ENCODE peak calls at places on chromosomes 12 and 14, in seven cellular contexts. I is CD8-positive, alpha-beta T cell; L is right cardiac atrium; W is osteoblast; H is effector memory CD4-positive, alpha-beta T cell; V is A549; S is tibial artery. M is an unnamed sample. For H3K4me1, the result is how much of the 10 kb centered on the place peaks cover.

GRCh38 chr12:12999276-12999958 is 648 bp downstream of the HEBP1 start:
- DNase-seq in I (no peak), L (no peak), W (peak), H (no peak), V (no peak), S (no peak), M (peak)

GRCh38 chr14:101525646-101526527 is 35.4 kb upstream of the DIO3 start:
- DNase-seq in I (no peak), L (no peak), W (no peak), H (no peak), V (no peak), S (no peak), M (no peak)

GRCh38 chr12:92721130-92721529 is 18.3 kb downstream of the PLEKHG7 start:
- DNase-seq in I (no peak), L (no peak), W (no peak), H (no peak), V (no peak), S (no peak), M (no peak)

GRCh38 chr14:103088921-103089320 is 4.9 kb downstream of the LBHD2 start:
- DNase-seq in I (no peak), L (no peak), W (peak), H (no peak), V (no peak), S (no peak), M (no peak)

GRCh38 chr12:58502236-58502635 is 418.1 kb downstream of the LRIG3 start:
- DNase-seq in I (no peak), L (no peak), W (no peak), H (no peak), V (no peak), S (no peak), M (no peak)

GRCh38 chr12:94092516-94093241 is 55.7 kb upstream of the PLXNC1 start:
- DNase-seq in I (no peak), L (peak), W (no peak), H (no peak), V (no peak), S (peak), M (no peak)

GRCh38 chr14:99887407-99887806 is 94.2 kb downstream of the EML1 start:
- DNase-seq in I (no peak), L (no peak), W (peak), H (no peak), V (no peak), S (no peak), M (no peak)

GRCh38 chr14:91309756-91310280 is 65.3 kb upstream of the GPR68 start:
- DNase-seq in I (no peak), L (no peak), W (no peak), H (no peak), V (no peak), S (no peak), M (no peak)

GRCh38 chr14:24102357-24103048 is 8.4 kb downstream of the PCK2 start:
- DNase-seq in I (no peak), L (no peak), W (peak), H (no peak), V (no peak), S (no peak), M (no peak)

GRCh38 chr14:29603721-29604120 is 323.9 kb downstream of the PRKD1 start:
- DNase-seq in I (no peak), L (no peak), W (no peak), H (no peak), V (no peak), S (no peak), M (no peak)

GRCh38 chr12:81245458-81245857 is 167.6 kb downstream of the ACSS3 start:
- DNase-seq in I (no peak), L (no peak), W (peak), H (no peak), V (no peak), S (no peak), M (no peak)

GRCh38 chr12:90546511-90546910 is 408.5 kb downstream of the CCER1 start:
- DNase-seq in I (no peak), L (no peak), W (no peak), H (no peak), V (no peak), S (no peak), M (no peak)

GRCh38 chr12:26704684-26705475 is 128.1 kb downstream of the ITPR2 start:
- DNase-seq in I (no peak), L (no peak), W (peak), H (no peak), V (peak), S (no peak), M (peak)

GRCh38 chr12:44511289-44511688 is 364.8 kb downstream of the NELL2 start:
- DNase-seq in I (no peak), L (no peak), W (no peak), H (no peak), V (no peak), S (no peak), M (no peak)

GRCh38 chr12:121983546-121984205 is 38.0 kb upstream of the BCL7A start:
- DNase-seq in I (no peak), L (no peak), W (no peak), H (no peak), V (no peak), S (no peak), M (no peak)

GRCh38 chr12:110560048-110560447 is 23.1 kb downstream of the PPTC7 start:
- DNase-seq in I (no peak), L (no peak), W (no peak), H (no peak), V (no peak), S (no peak), M (no peak)

GRCh38 chr14:22955702-22956575 is 951 bp downstream of the HAUS4 start:
- DNase-seq in I (no peak), L (no peak), W (peak), H (no peak), V (no peak), S (no peak), M (no peak)

GRCh38 chr12:70332236-70332635 is 33.9 kb upstream of the KCNMB4 start:
- DNase-seq in I (no peak), L (no peak), W (no peak), H (no peak), V (no peak), S (no peak), M (no peak)

GRCh38 chr12:98758331-98758730 is 113.2 kb downstream of the APAF1 start:
- DNase-seq in I (no peak), L (peak), W (peak), H (no peak), V (no peak), S (peak), M (peak)

GRCh38 chr14:101077511-101078074 is 174.1 kb upstream of the RTL1 start:
- DNase-seq in I (no peak), L (no peak), W (peak), H (no peak), V (no peak), S (no peak), M (no peak)

GRCh38 chr14:57957441-57957840 is 91.5 kb upstream of the SLC35F4 start:
- DNase-seq in I (no peak), L (no peak), W (no peak), H (no peak), V (peak), S (no peak), M (no peak)

GRCh38 chr12:89540586-89540985 is 14.7 kb upstream of the POC1B start:
- DNase-seq in I (no peak), L (no peak), W (no peak), H (no peak), V (no peak), S (no peak), M (no peak)

GRCh38 chr12:122813310-122813713 is 21.9 kb upstream of the HIP1R start:
- DNase-seq in I (no peak), L (no peak), W (no peak), H (no peak), V (no peak), S (no peak), M (no peak)

GRCh38 chr12:71303199-71303598 is 136.4 kb upstream of the LGR5 start:
- DNase-seq in I (no peak), L (no peak), W (no peak), H (no peak), V (no peak), S (no peak), M (no peak)

GRCh38 chr12:55060970-55061543 is 41.3 kb downstream of the NEUROD4 start:
- DNase-seq in I (no peak), L (no peak), W (no peak), H (no peak), V (no peak), S (no peak), M (no peak)

GRCh38 chr14:25231006-25231405 is 181.1 kb upstream of the STXBP6 start:
- DNase-seq in I (no peak), L (no peak), W (no peak), H (no peak), V (no peak), S (no peak), M (no peak)

GRCh38 chr14:100608064-100608463 is 20.8 kb upstream of the BEGAIN start:
- DNase-seq in I (no peak), L (no peak), W (peak), H (no peak), V (no peak), S (no peak), M (no peak)

GRCh38 chr12:752673-753400 is 458 bp downstream of the WNK1 start:
- DNase-seq in I (peak), L (peak), W (peak), H (peak), V (peak), S (peak), M (peak)

GRCh38 chr12:91818236-91819131 is 327.2 kb downstream of the BTG1 start:
- DNase-seq in I (no peak), L (no peak), W (no peak), H (no peak), V (no peak), S (no peak), M (no peak)

GRCh38 chr12:26090853-26091510 is 33.9 kb downstream of the BHLHE41 start:
- DNase-seq in I (no peak), L (no peak), W (no peak), H (no peak), V (no peak), S (no peak), M (no peak)

GRCh38 chr14:52052991-52053390 is 15.9 kb downstream of the NID2 start:
- DNase-seq in I (no peak), L (no peak), W (peak), H (no peak), V (no peak), S (no peak), M (no peak)
- H3K4me1 ChIP-seq in I (under half), L (under half), W (half or more), H (under half), V (under half), S (under half), M (under half)

GRCh38 chr14:104974146-104974541 is 4.0 kb downstream of the AHNAK2 start:
- DNase-seq in I (no peak), L (no peak), W (peak), H (no peak), V (no peak), S (no peak), M (no peak)
- H3K4me1 ChIP-seq in I (under half), L (under half), W (under half), H (under half), V (half or more), S (half or more), M (half or more)

GRCh38 chr12:67665679-67666078 is 17.1 kb downstream of the DYRK2 start:
- DNase-seq in I (no peak), L (no peak), W (no peak), H (no peak), V (no peak), S (no peak), M (no peak)
- H3K4me1 ChIP-seq in I (half or more), L (under half), W (under half), H (under half), V (under half), S (under half), M (under half)

GRCh38 chr12:88490425-88490824 is 89.8 kb downstream of the KITLG start:
- DNase-seq in I (no peak), L (no peak), W (no peak), H (no peak), V (no peak), S (no peak), M (no peak)
- H3K4me1 ChIP-seq in I (under half), L (under half), W (under half), H (under half), V (under half), S (under half), M (under half)

GRCh38 chr14:20456971-20457370 is 1.9 kb downstream of the APEX1 start:
- DNase-seq in I (no peak), L (no peak), W (no peak), H (no peak), V (no peak), S (no peak), M (peak)

GRCh38 chr14:20458031-20458789 is 3.0 kb downstream of the PIP4P1 start:
- DNase-seq in I (no peak), L (no peak), W (no peak), H (no peak), V (no peak), S (no peak), M (no peak)

GRCh38 chr14:20454645-20455354 is at the start of the genes APEX1 and OSGEP:
- DNase-seq in I (peak), L (peak), W (peak), H (peak), V (peak), S (peak), M (peak)

GRCh38 chr14:20455355-20456300 is 602 bp downstream of the APEX1 start:
- DNase-seq in I (no peak), L (no peak), W (peak), H (no peak), V (no peak), S (no peak), M (no peak)

GRCh38 chr14:20454359-20454644 is 310 bp downstream of the OSGEP start:
- DNase-seq in I (no peak), L (no peak), W (peak), H (peak), V (peak), S (no peak), M (peak)
- H3K4me1 ChIP-seq in I (under half), L (under half), W (under half), H (under half), V (under half), S (under half), M (under half)

DNA sequence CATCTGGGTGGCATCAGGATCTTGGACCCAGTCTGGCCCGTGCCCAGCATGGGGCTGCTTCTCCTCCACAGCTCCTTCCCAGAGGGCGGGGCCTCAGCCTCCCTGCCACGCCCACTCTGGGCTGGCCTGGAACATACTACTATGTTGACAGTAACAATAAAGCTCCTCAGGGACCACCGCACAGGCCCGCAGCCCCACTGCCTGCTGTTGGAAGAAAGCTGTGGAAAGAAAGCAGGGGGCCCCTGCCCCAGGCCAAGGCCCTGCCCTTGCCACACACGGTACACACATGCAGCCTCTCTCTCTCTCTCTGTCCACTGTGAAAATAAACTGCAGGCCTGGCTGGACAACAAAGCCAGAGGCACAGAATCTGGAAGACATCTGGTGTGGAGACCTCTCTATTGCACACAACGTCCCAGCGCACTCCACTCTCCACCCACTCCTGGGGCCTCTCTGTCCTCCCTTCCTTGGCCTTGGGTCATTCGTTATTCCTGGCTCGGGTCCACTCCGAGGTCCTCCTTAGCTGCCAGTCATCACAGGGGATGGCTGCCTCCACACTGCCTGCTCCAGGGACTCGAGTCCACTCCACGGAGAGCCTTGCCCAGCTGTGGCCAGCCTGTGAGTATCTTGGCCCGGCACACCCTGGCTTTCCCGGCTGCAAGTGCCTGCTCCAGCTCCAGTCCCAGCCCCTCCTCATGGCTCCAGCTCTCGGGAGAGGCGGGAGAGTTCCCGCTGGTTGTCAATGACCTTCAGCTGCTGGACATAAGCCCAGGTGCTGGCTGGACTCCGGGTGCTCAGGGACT is 11.8 kb upstream of the ENDOU start:
- DNase-seq in I (no peak), L (peak), W (peak), H (no peak), V (no peak), S (peak), M (peak)
- H3K4me1 ChIP-seq in I (under half), L (under half), W (under half), H (under half), V (under half), S (under half), M (under half)

GRCh38 chr14:89792489-89793366 is 161.8 kb downstream of the EFCAB11 start:
- DNase-seq in I (no peak), L (peak), W (no peak), H (no peak), V (no peak), S (no peak), M (peak)

GRCh38 chr14:89793367-89793716 is 161.2 kb downstream of the EFCAB11 start:
- DNase-seq in I (no peak), L (no peak), W (no peak), H (no peak), V (no peak), S (no peak), M (no peak)

GRCh38 chr14:89797148-89797547 is 157.4 kb downstream of the EFCAB11 start:
- DNase-seq in I (no peak), L (no peak), W (no peak), H (no peak), V (no peak), S (no peak), M (no peak)

DNA sequence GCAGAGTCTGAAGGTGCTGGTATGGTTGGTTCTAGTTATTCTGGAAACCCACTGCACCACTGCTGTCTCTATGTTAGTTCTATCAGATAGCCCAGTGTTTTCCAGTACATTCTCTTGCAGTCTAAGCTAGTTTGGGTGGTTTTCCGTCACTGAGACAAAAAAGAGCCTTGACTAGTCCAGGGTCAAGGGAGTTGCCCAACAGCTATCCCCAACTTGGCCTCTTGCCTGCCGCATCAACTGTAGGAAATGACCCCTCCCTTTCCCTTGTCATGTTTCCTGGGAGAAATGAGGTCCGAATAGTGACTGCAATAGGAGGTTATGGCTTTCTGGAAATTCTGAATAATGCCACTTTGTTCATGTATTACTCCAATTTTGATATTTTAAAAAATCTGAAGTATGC is 160.4 kb downstream of the EFCAB11 start:
- DNase-seq in I (no peak), L (peak), W (peak), H (no peak), V (no peak), S (no peak), M (peak)
- H3K4me1 ChIP-seq in I (under half), L (under half), W (under half), H (under half), V (under half), S (under half), M (under half)

GRCh38 chr14:68042591-68043210 is 223.1 kb downstream of the RAD51B start:
- DNase-seq in I (no peak), L (no peak), W (no peak), H (no peak), V (peak), S (no peak), M (no peak)
- H3K4me1 ChIP-seq in I (under half), L (under half), W (under half), H (under half), V (under half), S (under half), M (under half)

GRCh38 chr14:73729556-73730265 is 15.5 kb upstream of the PNMA1 start:
- DNase-seq in I (no peak), L (peak), W (no peak), H (no peak), V (no peak), S (peak), M (no peak)
- H3K4me1 ChIP-seq in I (under half), L (under half), W (under half), H (under half), V (under half), S (under half), M (under half)

GRCh38 chr12:49346659-49347306 is at the start of gene DNAJC22:
- DNase-seq in I (peak), L (no peak), W (peak), H (no peak), V (peak), S (peak), M (peak)
- H3K4me1 ChIP-seq in I (half or more), L (under half), W (under half), H (half or more), V (under half), S (under half), M (half or more)

M was measured in body of pancreas.